ENCODE peak calls at places on chromosomes 12 and 14, in nine cellular contexts. One of them, this sample, is unnamed.

GRCh38 chr12:24066865-24067264 is 117.4 kb upstream of the SOX5 start:
- DNase-seq in AG09319: peak; percentile 43
- DNase-seq in psoas muscle: no peak
- DNase-seq in fibroblast of villous mesenchyme: peak; percentile 55
- DNase-seq in stomach: no peak
- DNase-seq in A549: no peak
- DNase-seq in NB4: no peak
- DNase-seq in type B pancreatic cell: no peak
- DNase-seq in nephron progenitor cell: no peak
- DNase-seq in this sample: no peak

GRCh38 chr14:35368139-35368460 is 36.4 kb downstream of the NFKBIA start:
- DNase-seq in NB4: no peak
- DNase-seq in AG09319: no peak
- DNase-seq in fibroblast of villous mesenchyme: no peak
- DNase-seq in A549: no peak
- DNase-seq in type B pancreatic cell: no peak
- DNase-seq in nephron progenitor cell: no peak
- DNase-seq in psoas muscle: no peak
- DNase-seq in stomach: no peak
- DNase-seq in this sample: no peak

GRCh38 chr12:92076106-92076505 is 69.5 kb downstream of the BTG1 start:
- DNase-seq in NB4: no peak
- DNase-seq in AG09319: no peak
- DNase-seq in nephron progenitor cell: no peak
- DNase-seq in type B pancreatic cell: no peak
- DNase-seq in psoas muscle: no peak
- DNase-seq in stomach: no peak
- DNase-seq in fibroblast of villous mesenchyme: no peak
- DNase-seq in A549: no peak
- DNase-seq in this sample: no peak

GRCh38 chr14:67487937-67488893 is at the start of gene TMEM229B:
- DNase-seq in A549: no peak
- DNase-seq in type B pancreatic cell: no peak
- DNase-seq in fibroblast of villous mesenchyme: peak; percentile 38
- DNase-seq in nephron progenitor cell: no peak
- DNase-seq in AG09319: no peak
- DNase-seq in stomach: peak; percentile 66
- DNase-seq in psoas muscle: peak; percentile 29
- DNase-seq in NB4: peak; percentile 90
- DNase-seq in this sample: no peak

GRCh38 chr14:54438703-54439102 is 2.5 kb downstream of the CNIH1 start:
- DNase-seq in type B pancreatic cell: no peak
- DNase-seq in NB4: no peak
- DNase-seq in stomach: no peak
- DNase-seq in psoas muscle: no peak
- DNase-seq in nephron progenitor cell: no peak
- DNase-seq in AG09319: no peak
- DNase-seq in A549: no peak
- DNase-seq in fibroblast of villous mesenchyme: no peak
- DNase-seq in this sample: no peak

GRCh38 chr12:2652401-2653081 is 142.2 kb upstream of the FKBP4 start:
- DNase-seq in stomach: no peak
- DNase-seq in AG09319: no peak
- DNase-seq in fibroblast of villous mesenchyme: no peak
- DNase-seq in type B pancreatic cell: no peak
- DNase-seq in A549: no peak
- DNase-seq in psoas muscle: no peak
- DNase-seq in nephron progenitor cell: no peak
- DNase-seq in NB4: no peak
- DNase-seq in this sample: no peak

GRCh38 chr12:69007166-69007857 is 74.3 kb upstream of the CPM start:
- DNase-seq in AG09319: peak; percentile 40
- DNase-seq in A549: no peak
- DNase-seq in nephron progenitor cell: no peak
- DNase-seq in type B pancreatic cell: no peak
- DNase-seq in fibroblast of villous mesenchyme: peak; percentile 83
- DNase-seq in psoas muscle: no peak
- DNase-seq in stomach: peak; percentile 29
- DNase-seq in NB4: peak; percentile 72
- DNase-seq in this sample: no peak

GRCh38 chr12:6961695-6962284 is 8.7 kb downstream of the PHB2 start:
- DNase-seq in nephron progenitor cell: peak; percentile 66
- DNase-seq in A549: peak; percentile 85
- DNase-seq in fibroblast of villous mesenchyme: peak; percentile 81
- DNase-seq in psoas muscle: peak; percentile 69
- DNase-seq in AG09319: peak; percentile 42
- DNase-seq in stomach: peak; percentile 75
- DNase-seq in NB4: peak; percentile 89
- DNase-seq in type B pancreatic cell: no peak
- DNase-seq in this sample: peak; percentile 74

GRCh38 chr12:48640854-48641253 is 41.2 kb downstream of the KANSL2 start:
- DNase-seq in stomach: no peak
- DNase-seq in AG09319: no peak
- DNase-seq in nephron progenitor cell: no peak
- DNase-seq in fibroblast of villous mesenchyme: no peak
- DNase-seq in type B pancreatic cell: no peak
- DNase-seq in NB4: no peak
- DNase-seq in A549: no peak
- DNase-seq in psoas muscle: no peak
- DNase-seq in this sample: no peak

DNA sequence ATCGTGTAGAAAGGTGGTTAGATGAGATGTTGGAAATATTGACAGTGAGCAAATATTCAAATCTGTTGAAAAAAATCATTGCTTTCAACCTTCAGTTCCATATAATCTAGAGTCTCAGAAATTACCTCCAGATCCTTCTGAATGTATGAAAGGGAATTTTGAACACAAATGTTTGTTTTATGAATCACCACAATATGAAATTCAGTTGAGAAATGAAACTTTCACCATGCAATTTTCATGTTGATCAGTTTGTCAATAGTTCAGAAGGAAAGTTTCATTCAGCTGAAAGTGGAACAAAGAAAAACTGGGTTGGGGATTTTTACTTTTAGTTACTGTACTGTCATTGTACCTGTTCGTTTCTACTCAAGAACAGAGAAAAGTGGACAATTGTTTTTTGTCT is 953.6 kb downstream of the SLC6A15 start:
- DNase-seq in fibroblast of villous mesenchyme: no peak
- DNase-seq in A549: no peak
- DNase-seq in type B pancreatic cell: no peak
- DNase-seq in NB4: no peak
- DNase-seq in nephron progenitor cell: no peak
- DNase-seq in AG09319: no peak
- DNase-seq in psoas muscle: no peak
- DNase-seq in stomach: no peak
- DNase-seq in this sample: no peak
- TF ChIP-seq CTCF in fibroblast of villous mesenchyme: no peak
- TF ChIP-seq CTCF in A549: no peak
- TF ChIP-seq CTCF in type B pancreatic cell: no peak
- TF ChIP-seq CTCF in NB4: no peak
- TF ChIP-seq CTCF in nephron progenitor cell: no peak
- TF ChIP-seq CTCF in AG09319: no peak
- TF ChIP-seq CTCF in psoas muscle: no peak
- TF ChIP-seq CTCF in stomach: no peak
- TF ChIP-seq CTCF in this sample: no peak

GRCh38 chr12:104761091-104761490 is 197.0 kb downstream of the SLC41A2 start:
- DNase-seq in A549: no peak
- DNase-seq in NB4: no peak
- DNase-seq in nephron progenitor cell: no peak
- DNase-seq in stomach: no peak
- DNase-seq in psoas muscle: no peak
- DNase-seq in AG09319: no peak
- DNase-seq in fibroblast of villous mesenchyme: no peak
- DNase-seq in type B pancreatic cell: no peak
- DNase-seq in this sample: no peak
- TF ChIP-seq CTCF in A549: no peak
- TF ChIP-seq CTCF in NB4: no peak
- TF ChIP-seq CTCF in nephron progenitor cell: no peak
- TF ChIP-seq CTCF in stomach: no peak
- TF ChIP-seq CTCF in psoas muscle: no peak
- TF ChIP-seq CTCF in AG09319: no peak
- TF ChIP-seq CTCF in fibroblast of villous mesenchyme: no peak
- TF ChIP-seq CTCF in type B pancreatic cell: peak; percentile 34
- TF ChIP-seq CTCF in this sample: peak; percentile 24

DNA sequence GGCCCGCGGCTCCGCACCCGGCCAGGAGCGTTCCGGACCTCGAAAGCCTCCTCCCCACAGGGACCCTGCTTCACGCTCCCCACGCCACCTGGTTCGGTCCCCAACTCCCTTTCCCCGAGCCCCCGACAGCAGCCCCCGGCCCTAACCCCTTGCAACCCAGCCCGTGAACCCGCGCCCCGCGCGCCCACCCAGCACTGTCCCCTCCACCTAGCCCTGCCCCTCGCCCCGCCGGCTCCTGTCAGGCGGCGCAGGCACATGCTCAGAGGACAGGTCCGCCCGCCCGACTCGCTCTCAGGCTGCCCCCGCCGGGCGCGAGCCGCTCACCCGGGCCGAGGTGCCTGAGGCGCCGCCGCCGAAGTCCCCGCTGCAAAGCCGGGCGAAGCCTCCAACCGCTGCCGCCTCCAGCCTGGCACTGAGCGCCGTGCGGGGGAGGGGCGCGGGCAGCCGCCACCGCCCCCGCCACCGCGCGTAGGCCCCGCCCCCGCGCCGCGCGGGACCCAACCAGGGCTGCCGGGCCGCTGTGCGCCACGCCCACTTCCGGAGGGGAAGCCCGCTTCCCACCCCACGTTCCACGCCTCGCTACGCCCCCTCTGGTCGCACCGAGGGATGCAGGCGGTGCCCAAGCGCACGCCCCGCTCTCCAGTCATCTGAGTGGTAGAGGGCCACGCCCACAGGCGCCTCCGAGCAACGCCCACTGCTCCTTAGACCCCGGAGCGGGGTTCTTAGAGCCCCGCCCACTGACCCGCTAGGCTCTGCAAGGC is at the start of gene CORO1C:
- DNase-seq in stomach: peak; percentile 97
- DNase-seq in NB4: peak; percentile 97
- DNase-seq in nephron progenitor cell: peak; percentile 98
- DNase-seq in type B pancreatic cell: peak; percentile 99
- DNase-seq in A549: peak; percentile 89
- DNase-seq in fibroblast of villous mesenchyme: peak; percentile 95
- DNase-seq in AG09319: peak; percentile 88
- DNase-seq in psoas muscle: peak; percentile 98
- DNase-seq in this sample: peak; percentile 98
- TF ChIP-seq CTCF in stomach: peak; percentile 63
- TF ChIP-seq CTCF in NB4: peak; percentile 85
- TF ChIP-seq CTCF in nephron progenitor cell: peak; percentile 58
- TF ChIP-seq CTCF in type B pancreatic cell: peak; percentile 93
- TF ChIP-seq CTCF in A549: peak; percentile 69
- TF ChIP-seq CTCF in fibroblast of villous mesenchyme: peak; percentile 80
- TF ChIP-seq CTCF in AG09319: peak; percentile 71
- TF ChIP-seq CTCF in psoas muscle: peak; percentile 91
- TF ChIP-seq CTCF in this sample: peak; percentile 89

GRCh38 chr14:49461529-49462401 is 124.4 kb downstream of the RPS29 start:
- DNase-seq in A549: peak; percentile 18
- DNase-seq in stomach: peak; percentile 70
- DNase-seq in type B pancreatic cell: no peak
- DNase-seq in NB4: peak; percentile 79
- DNase-seq in fibroblast of villous mesenchyme: peak; percentile 83
- DNase-seq in nephron progenitor cell: peak; percentile 37
- DNase-seq in psoas muscle: no peak
- DNase-seq in AG09319: peak; percentile 38
- DNase-seq in this sample: no peak

GRCh38 chr14:49467091-49467490 is 119.1 kb downstream of the RPS29 start:
- DNase-seq in NB4: no peak
- DNase-seq in psoas muscle: no peak
- DNase-seq in A549: no peak
- DNase-seq in type B pancreatic cell: no peak
- DNase-seq in stomach: no peak
- DNase-seq in fibroblast of villous mesenchyme: no peak
- DNase-seq in AG09319: no peak
- DNase-seq in nephron progenitor cell: no peak
- DNase-seq in this sample: no peak

GRCh38 chr14:49463146-49463545 is 123.0 kb downstream of the RPS29 start:
- DNase-seq in nephron progenitor cell: no peak
- DNase-seq in psoas muscle: no peak
- DNase-seq in A549: no peak
- DNase-seq in AG09319: no peak
- DNase-seq in NB4: no peak
- DNase-seq in fibroblast of villous mesenchyme: no peak
- DNase-seq in stomach: no peak
- DNase-seq in type B pancreatic cell: no peak
- DNase-seq in this sample: no peak

GRCh38 chr14:49460647-49461046 is 125.5 kb downstream of the RPS29 start:
- DNase-seq in type B pancreatic cell: no peak
- DNase-seq in stomach: no peak
- DNase-seq in nephron progenitor cell: no peak
- DNase-seq in NB4: no peak
- DNase-seq in fibroblast of villous mesenchyme: no peak
- DNase-seq in AG09319: no peak
- DNase-seq in A549: no peak
- DNase-seq in psoas muscle: no peak
- DNase-seq in this sample: no peak

DNA sequence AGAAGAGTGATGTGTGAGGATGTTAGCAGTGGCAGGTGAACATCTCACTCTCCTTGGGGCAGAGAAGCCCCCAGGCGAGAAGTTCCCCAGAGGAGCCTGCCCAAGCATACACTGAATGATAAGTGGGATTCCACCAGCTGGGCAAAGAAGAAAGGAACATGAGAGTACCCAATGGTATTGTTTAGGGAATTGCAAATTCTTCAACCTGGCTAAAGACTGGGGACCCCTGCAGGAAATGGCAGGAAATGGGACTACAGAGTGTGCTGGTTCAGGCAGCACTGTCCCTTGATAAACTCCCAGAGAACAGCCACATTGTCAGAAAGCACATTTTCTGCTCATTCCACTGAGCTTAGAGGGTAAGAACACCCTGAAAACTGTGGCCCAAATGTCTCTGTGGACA is 121.3 kb downstream of the RPS29 start:
- DNase-seq in psoas muscle: no peak
- DNase-seq in stomach: no peak
- DNase-seq in AG09319: no peak
- DNase-seq in NB4: peak; percentile 17
- DNase-seq in nephron progenitor cell: peak; percentile 8
- DNase-seq in A549: peak; percentile 15
- DNase-seq in fibroblast of villous mesenchyme: peak; percentile 3
- DNase-seq in type B pancreatic cell: no peak
- DNase-seq in this sample: no peak
- TF ChIP-seq CTCF in psoas muscle: no peak
- TF ChIP-seq CTCF in stomach: no peak
- TF ChIP-seq CTCF in AG09319: no peak
- TF ChIP-seq CTCF in NB4: peak; percentile 32
- TF ChIP-seq CTCF in nephron progenitor cell: peak; percentile 36
- TF ChIP-seq CTCF in A549: no peak
- TF ChIP-seq CTCF in fibroblast of villous mesenchyme: peak; percentile 25
- TF ChIP-seq CTCF in type B pancreatic cell: peak; percentile 52
- TF ChIP-seq CTCF in this sample: peak; percentile 37